ENCODE peak calls at places on chromosomes 1 and 21, in five cellular contexts. One of them, this sample, is unnamed.

GRCh38 chr1:3779265-3779911 is 6.8 kb downstream of the SMIM1 start:
- DNase-seq in HCT116: no peak
- DNase-seq in prostate gland: no peak
- DNase-seq in sigmoid colon: no peak
- DNase-seq in GM12891: no peak
- DNase-seq in this sample: no peak

GRCh38 chr1:75791022-75791421 is 5.0 kb downstream of the RABGGTB start:
- DNase-seq in sigmoid colon: no peak
- DNase-seq in GM12891: no peak
- DNase-seq in prostate gland: no peak
- DNase-seq in HCT116: no peak
- DNase-seq in this sample: no peak

GRCh38 chr1:227766015-227766634 is 30.9 kb downstream of the SNAP47 start:
- DNase-seq in sigmoid colon: no peak
- DNase-seq in prostate gland: no peak
- DNase-seq in HCT116: no peak
- DNase-seq in GM12891: no peak
- DNase-seq in this sample: peak

GRCh38 chr21:37153935-37154350 is 80.9 kb downstream of the TTC3 start:
- DNase-seq in GM12891: no peak
- DNase-seq in prostate gland: peak
- DNase-seq in HCT116: no peak
- DNase-seq in sigmoid colon: peak
- DNase-seq in this sample: peak

GRCh38 chr1:66237722-66238479 is 296.1 kb upstream of the SGIP1 start:
- DNase-seq in HCT116: no peak
- DNase-seq in GM12891: no peak
- DNase-seq in sigmoid colon: no peak
- DNase-seq in prostate gland: peak
- DNase-seq in this sample: no peak

GRCh38 chr21:18524097-18524496 is 120.5 kb upstream of the TMPRSS15 start:
- DNase-seq in GM12891: no peak
- DNase-seq in prostate gland: no peak
- DNase-seq in sigmoid colon: no peak
- DNase-seq in HCT116: no peak
- DNase-seq in this sample: no peak

GRCh38 chr1:55304306-55304705 is 89.1 kb upstream of the USP24 start:
- DNase-seq in prostate gland: no peak
- DNase-seq in sigmoid colon: no peak
- DNase-seq in GM12891: no peak
- DNase-seq in HCT116: no peak
- DNase-seq in this sample: no peak

GRCh38 chr1:116496898-116497297 is 73.9 kb downstream of the CD58 start:
- DNase-seq in GM12891: no peak
- DNase-seq in prostate gland: no peak
- DNase-seq in sigmoid colon: no peak
- DNase-seq in HCT116: no peak
- DNase-seq in this sample: no peak

GRCh38 chr1:235648954-235649721 is 446 bp downstream of the GNG4 start:
- DNase-seq in sigmoid colon: peak
- DNase-seq in GM12891: peak
- DNase-seq in prostate gland: peak
- DNase-seq in HCT116: no peak
- DNase-seq in this sample: no peak

DNA sequence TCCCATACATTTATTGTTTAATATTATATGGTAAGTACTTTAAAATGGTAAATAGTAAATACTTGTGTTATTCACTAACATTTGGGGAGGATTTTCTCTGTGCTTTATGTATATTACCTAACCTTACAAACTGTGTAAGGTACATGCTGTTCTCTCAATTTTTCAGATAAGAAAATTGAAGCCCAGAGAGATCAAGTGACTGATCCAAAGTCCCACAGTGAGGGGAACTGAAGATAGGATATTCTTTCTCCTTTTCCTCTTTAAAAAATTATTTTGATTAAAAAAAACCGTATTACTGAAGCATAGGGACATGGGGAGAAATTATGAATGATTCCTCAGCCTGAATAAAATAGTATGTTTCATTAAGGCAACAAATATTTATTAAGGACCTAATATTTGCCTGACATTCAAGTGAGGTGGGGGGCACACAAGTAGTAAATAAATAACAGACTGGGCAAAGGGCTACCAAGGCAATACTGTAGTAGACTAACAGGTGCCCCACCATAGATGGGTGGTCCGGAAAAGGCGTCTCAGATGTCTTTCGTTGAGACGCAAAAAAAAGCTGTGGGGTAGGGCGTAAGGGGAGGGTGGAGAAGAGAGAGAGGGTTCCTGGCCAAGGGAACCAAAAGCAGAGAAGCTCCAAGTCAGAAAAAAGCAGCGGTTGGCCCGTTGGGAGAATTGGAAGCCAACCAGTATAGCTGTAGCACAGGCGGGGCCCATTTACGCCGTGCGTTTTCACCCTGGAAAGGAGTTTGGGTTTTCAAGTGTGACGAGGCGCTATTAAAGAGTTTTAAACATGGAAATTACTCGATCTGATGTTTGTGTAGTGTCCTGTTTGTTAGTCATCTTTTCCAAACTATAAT is 944 bp upstream of the AGO3 start:
- DNase-seq in sigmoid colon: peak
- DNase-seq in GM12891: no peak
- DNase-seq in prostate gland: peak
- DNase-seq in HCT116: peak
- DNase-seq in this sample: peak
- TF ChIP-seq POLR2A in sigmoid colon: no peak
- TF ChIP-seq POLR2A in GM12891: no peak
- TF ChIP-seq POLR2A in prostate gland: no peak
- TF ChIP-seq POLR2A in HCT116: no peak
- TF ChIP-seq POLR2A in this sample: no peak

GRCh38 chr1:237677979-237678378 is 212.7 kb downstream of the ZP4 start:
- DNase-seq in prostate gland: no peak
- DNase-seq in HCT116: no peak
- DNase-seq in sigmoid colon: no peak
- DNase-seq in GM12891: no peak
- DNase-seq in this sample: no peak
- TF ChIP-seq POLR2A in prostate gland: no peak
- TF ChIP-seq POLR2A in HCT116: no peak
- TF ChIP-seq POLR2A in sigmoid colon: no peak
- TF ChIP-seq POLR2A in GM12891: no peak
- TF ChIP-seq POLR2A in this sample: no peak

GRCh38 chr21:25568230-25568629 is 39.1 kb downstream of the MRPL39 start:
- DNase-seq in GM12891: no peak
- DNase-seq in prostate gland: no peak
- DNase-seq in HCT116: no peak
- DNase-seq in sigmoid colon: peak
- DNase-seq in this sample: no peak
- TF ChIP-seq POLR2A in GM12891: peak
- TF ChIP-seq POLR2A in prostate gland: no peak
- TF ChIP-seq POLR2A in HCT116: no peak
- TF ChIP-seq POLR2A in sigmoid colon: no peak
- TF ChIP-seq POLR2A in this sample: no peak

GRCh38 chr1:7960165-7960564 is 1.3 kb upstream of the PARK7 start:
- DNase-seq in prostate gland: no peak
- DNase-seq in HCT116: no peak
- DNase-seq in GM12891: no peak
- DNase-seq in sigmoid colon: no peak
- DNase-seq in this sample: no peak

GRCh38 chr1:7962636-7963377 is 1.3 kb downstream of the PARK7 start:
- DNase-seq in prostate gland: no peak
- DNase-seq in HCT116: no peak
- DNase-seq in sigmoid colon: peak
- DNase-seq in GM12891: no peak
- DNase-seq in this sample: no peak

GRCh38 chr1:7960867-7961198 is 678 bp upstream of the PARK7 start:
- DNase-seq in sigmoid colon: no peak
- DNase-seq in GM12891: no peak
- DNase-seq in prostate gland: no peak
- DNase-seq in HCT116: no peak
- DNase-seq in this sample: no peak

GRCh38 chr1:7962011-7962335 is 462 bp downstream of the PARK7 start:
- DNase-seq in sigmoid colon: no peak
- DNase-seq in GM12891: no peak
- DNase-seq in prostate gland: no peak
- DNase-seq in HCT116: no peak
- DNase-seq in this sample: no peak

DNA sequence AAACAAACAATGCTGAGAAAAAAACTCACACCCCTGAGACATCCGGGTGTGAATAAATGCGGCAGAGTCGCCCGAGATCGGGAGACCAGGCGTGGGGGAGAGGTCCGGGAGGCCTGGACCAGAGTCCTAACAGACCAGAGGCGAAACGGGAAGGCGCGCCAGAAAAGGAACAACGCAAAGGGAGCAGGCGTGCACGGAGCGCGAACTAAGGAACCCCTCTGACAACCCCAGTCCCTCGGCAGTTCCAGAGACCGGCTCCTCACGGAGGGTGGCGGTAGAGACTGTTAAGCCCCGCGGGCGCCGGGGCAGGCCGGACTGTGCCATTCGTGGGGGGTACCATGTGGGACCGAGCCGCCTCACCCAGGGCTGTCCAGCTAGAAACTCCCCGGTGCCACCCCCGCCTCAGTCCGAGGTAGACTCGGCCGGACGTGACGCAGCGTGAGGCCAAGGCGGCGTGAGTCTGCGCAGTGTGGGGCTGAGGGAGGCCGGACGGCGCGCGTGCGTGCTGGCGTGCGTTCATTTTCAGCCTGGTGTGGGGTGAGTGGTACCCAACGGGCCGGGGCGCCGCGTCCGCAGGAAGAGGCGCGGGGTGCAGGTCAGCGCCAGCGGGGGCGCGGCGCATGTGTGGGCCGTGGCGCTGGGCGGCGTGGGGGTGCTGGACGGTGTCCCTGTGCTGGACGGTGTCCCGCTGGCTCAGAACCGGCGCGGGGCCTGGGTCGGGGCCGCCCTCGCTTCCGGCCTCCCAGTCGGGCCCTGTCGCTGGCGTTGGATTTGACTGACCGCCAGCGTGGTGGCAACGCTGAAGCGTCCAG is at the start of gene PARK7:
- DNase-seq in sigmoid colon: peak
- DNase-seq in HCT116: peak
- DNase-seq in GM12891: peak
- DNase-seq in prostate gland: peak
- DNase-seq in this sample: peak
- TF ChIP-seq POLR2A in sigmoid colon: peak
- TF ChIP-seq POLR2A in HCT116: peak
- TF ChIP-seq POLR2A in GM12891: peak
- TF ChIP-seq POLR2A in prostate gland: peak
- TF ChIP-seq POLR2A in this sample: peak

This sample was measured in gastrocnemius medialis.